ENCODE peak calls at places on chromosomes 5 and 9, in nine cellular contexts. W is Calu3; N is A549; A is aorta; V is stimulated activated CD8-positive, alpha-beta memory T cell treated with anti-CD3 and anti-CD28 coated beads, Interleukin-15, amount 100 ng/mL, for 1 hour; B is GM19239; F is choroid plexus epithelial cell; I is Peyer's patch; X is neural crest cell. U is an unnamed sample.

GRCh38 chr9:1055156-1055555 is 5.0 kb downstream of the DMRT2 start:
- DNase-seq in W (no peak), N (no peak), A (no peak), V (no peak), B (no peak), F (no peak), I (no peak), X (no peak), U (no peak)

GRCh38 chr5:96619946-96620345 is 42.2 kb upstream of the CAST start:
- DNase-seq in W (no peak), N (no peak), A (no peak), V (no peak), B (no peak), F (no peak), I (no peak), X (no peak), U (no peak)

GRCh38 chr5:87400305-87400899 is 12.3 kb downstream of the CCNH start:
- DNase-seq in W (no peak), N (peak; percentile 57), A (no peak), V (no peak), B (no peak), F (peak; percentile 72), I (no peak), X (no peak), U (no peak)

GRCh38 chr9:127446720-127447415 is 4.3 kb downstream of the RPL12 start:
- DNase-seq in W (no peak), N (no peak), A (no peak), V (no peak), B (no peak), F (no peak), I (no peak), X (no peak), U (no peak)

GRCh38 chr5:109693535-109694152 is 3.9 kb downstream of the MAN2A1 start:
- DNase-seq in W (no peak), N (no peak), A (no peak), V (no peak), B (no peak), F (peak; percentile 74), I (no peak), X (no peak), U (no peak)

GRCh38 chr9:114080773-114081440 is 2.8 kb upstream of the AMBP start:
- DNase-seq in W (peak; percentile 69), N (peak; percentile 83), A (no peak), V (no peak), B (no peak), F (no peak), I (peak; percentile 63), X (no peak), U (peak; percentile 78)

GRCh38 chr5:140574165-140574564 is 9.5 kb downstream of the SLC35A4 start:
- DNase-seq in W (no peak), N (no peak), A (no peak), V (no peak), B (no peak), F (peak; percentile 51), I (peak; percentile 45), X (no peak), U (no peak)

GRCh38 chr9:12819436-12820185 is 44.8 kb downstream of the LURAP1L start:
- DNase-seq in W (peak; percentile 40), N (no peak), A (no peak), V (no peak), B (no peak), F (peak; percentile 30), I (peak; percentile 59), X (no peak), U (no peak)

GRCh38 chr5:1299511-1299850 is 4.6 kb upstream of the TERT start:
- DNase-seq in W (no peak), N (no peak), A (no peak), V (no peak), B (no peak), F (no peak), I (peak; percentile 42), X (no peak), U (no peak)

GRCh38 chr9:72315089-72315509 is 49.9 kb downstream of the ZFAND5 start:
- DNase-seq in W (peak; percentile 59), N (peak; percentile 24), A (peak; percentile 79), V (no peak), B (no peak), F (peak; percentile 90), I (peak; percentile 63), X (no peak), U (peak; percentile 76)

U was measured in epithelial cell of proximal tubule.